ENCODE peak calls at places on chromosomes 3 and 15, in six cellular contexts. V, X, T, Z, B and Y are unnamed samples.

GRCh38 chr3:136194409-136195257 is 1.5 kb downstream of the MSL2 start:
- DNase-seq in V (no peak), X (peak), T (peak), Z (no peak), B (no peak), Y (no peak)

GRCh38 chr3:96266395-96267187 is 547.8 kb upstream of the EPHA6 start:
- DNase-seq in V (no peak), X (no peak), T (peak), Z (no peak), B (peak), Y (peak)

GRCh38 chr3:106093616-106094015 is 224.8 kb upstream of the CBLB start:
- DNase-seq in V (no peak), X (no peak), T (no peak), Z (no peak), B (no peak), Y (peak)

GRCh38 chr3:113021471-113021870 is 30.7 kb downstream of the GTPBP8 start:
- DNase-seq in V (no peak), X (no peak), T (peak), Z (no peak), B (no peak), Y (no peak)

GRCh38 chr15:65409284-65409631 is 13.5 kb downstream of the IGDCC4 start:
- DNase-seq in V (no peak), X (no peak), T (peak), Z (no peak), B (no peak), Y (peak)

GRCh38 chr3:86563358-86563970 is 427.5 kb downstream of the VGLL3 start:
- DNase-seq in V (no peak), X (no peak), T (peak), Z (no peak), B (peak), Y (peak)

GRCh38 chr3:73766599-73767378 is 142.0 kb upstream of the PDZRN3 start:
- DNase-seq in V (no peak), X (no peak), T (no peak), Z (peak), B (no peak), Y (no peak)

GRCh38 chr15:41892621-41893421 is 1.0 kb downstream of the SPTBN5 start:
- DNase-seq in V (no peak), X (no peak), T (peak), Z (no peak), B (no peak), Y (no peak)

GRCh38 chr3:113746069-113746954 is at the start of gene NAA50:
- DNase-seq in V (peak), X (peak), T (peak), Z (peak), B (peak), Y (peak)

GRCh38 chr15:60701261-60702019 is 222.5 kb upstream of the ICE2 start:
- DNase-seq in V (no peak), X (no peak), T (no peak), Z (no peak), B (no peak), Y (peak)

GRCh38 chr3:143170676-143171075 is 51.1 kb downstream of the CHST2 start:
- DNase-seq in V (no peak), X (no peak), T (peak), Z (no peak), B (no peak), Y (no peak)

GRCh38 chr15:49789436-49789835 is 168.6 kb downstream of the DTWD1 start:
- DNase-seq in V (no peak), X (no peak), T (no peak), Z (no peak), B (no peak), Y (no peak)

GRCh38 chr3:126134219-126134975 is 46.0 kb downstream of the ALDH1L1 start:
- DNase-seq in V (peak), X (peak), T (peak), Z (peak), B (peak), Y (peak)

GRCh38 chr3:69932501-69932900 is 67.0 kb upstream of the SAMMSON start:
- DNase-seq in V (no peak), X (no peak), T (no peak), Z (no peak), B (no peak), Y (no peak)

GRCh38 chr15:89802231-89802928 is 12.3 kb downstream of the ANPEP start:
- DNase-seq in V (no peak), X (no peak), T (no peak), Z (no peak), B (no peak), Y (no peak)

GRCh38 chr3:55097441-55097840 is 169.6 kb upstream of the LRTM1 start:
- DNase-seq in V (no peak), X (no peak), T (no peak), Z (no peak), B (no peak), Y (no peak)

GRCh38 chr3:104596054-104596453 is 770.7 kb upstream of the ALCAM start:
- DNase-seq in V (no peak), X (no peak), T (no peak), Z (no peak), B (no peak), Y (peak)

GRCh38 chr3:161150001-161150525 is 44.9 kb upstream of the B3GALNT1 start:
- DNase-seq in V (no peak), X (no peak), T (no peak), Z (no peak), B (no peak), Y (no peak)

GRCh38 chr3:99175276-99175801 is 273.8 kb upstream of the DCBLD2 start:
- DNase-seq in V (no peak), X (no peak), T (no peak), Z (no peak), B (no peak), Y (no peak)

GRCh38 chr15:97993310-97993738 is 32.8 kb downstream of the ARRDC4 start:
- DNase-seq in V (no peak), X (no peak), T (no peak), Z (no peak), B (no peak), Y (peak)

DNA sequence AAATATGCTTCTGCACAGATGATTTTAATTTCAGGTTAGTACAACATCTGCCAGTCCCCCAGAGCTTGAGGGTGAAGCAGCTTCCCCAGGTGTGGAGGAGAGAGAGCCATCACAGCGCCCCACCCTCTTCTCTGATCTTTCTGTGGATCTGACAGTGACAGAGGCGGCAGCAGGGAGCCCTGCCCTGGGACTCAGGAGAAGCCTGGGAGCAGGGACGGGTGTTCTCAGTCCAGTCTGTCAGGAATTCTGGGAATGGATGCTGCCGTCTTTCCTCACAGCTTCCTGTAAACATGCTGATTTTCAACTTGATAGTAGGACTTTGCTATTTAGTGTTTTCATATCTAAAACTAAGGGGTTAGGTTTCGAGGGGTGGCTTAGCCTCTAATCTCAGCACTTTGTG is 11.4 kb upstream of the RAB8B start:
- DNase-seq in V (no peak), X (no peak), T (no peak), Z (no peak), B (no peak), Y (no peak)
- H3K27ac ChIP-seq in V (no peak), X (no peak), T (no peak), Z (no peak), B (no peak), Y (no peak)

GRCh38 chr15:39283531-39283930 is 297.3 kb upstream of the THBS1 start:
- DNase-seq in V (no peak), X (no peak), T (no peak), Z (no peak), B (no peak), Y (no peak)
- H3K27ac ChIP-seq in V (no peak), X (no peak), T (peak), Z (no peak), B (no peak), Y (no peak)

DNA sequence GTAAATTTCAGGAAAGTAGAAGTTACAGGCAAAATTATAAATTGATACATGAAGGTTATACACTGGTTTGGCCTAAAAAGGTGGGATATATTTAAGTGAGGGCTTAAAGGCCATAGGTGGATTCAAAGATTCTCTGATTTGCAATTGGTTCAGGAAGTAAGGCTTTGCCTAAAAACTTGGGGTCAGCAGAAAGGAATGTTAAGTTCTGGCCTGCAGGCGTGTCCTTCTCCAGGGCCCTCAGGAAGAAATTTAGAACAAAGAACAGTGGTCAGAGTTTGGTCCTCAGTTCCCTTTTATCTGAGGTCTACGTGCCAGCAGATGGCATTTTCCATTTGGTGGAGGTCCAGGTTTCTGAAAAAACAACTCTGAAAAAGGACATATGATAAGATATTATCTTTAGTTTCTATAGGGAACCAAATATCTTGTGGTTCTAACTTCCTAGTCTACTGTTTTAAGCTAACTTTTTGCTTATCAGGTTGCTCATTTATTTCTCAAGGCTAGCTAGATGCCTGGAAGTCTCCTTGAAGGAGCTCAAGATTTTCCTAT is 40.5 kb downstream of the SCN11A start:
- DNase-seq in V (no peak), X (no peak), T (no peak), Z (no peak), B (no peak), Y (no peak)
- H3K27ac ChIP-seq in V (no peak), X (no peak), T (no peak), Z (no peak), B (no peak), Y (no peak)

GRCh38 chr15:38562278-38562677 is 2.3 kb downstream of the RASGRP1 start:
- DNase-seq in V (no peak), X (no peak), T (no peak), Z (no peak), B (no peak), Y (no peak)

GRCh38 chr15:38560456-38560926 is 4.1 kb downstream of the RASGRP1 start:
- DNase-seq in V (no peak), X (no peak), T (no peak), Z (no peak), B (no peak), Y (no peak)

GRCh38 chr15:38565287-38565670 is 665 bp upstream of the RASGRP1 start:
- DNase-seq in V (no peak), X (no peak), T (no peak), Z (no peak), B (no peak), Y (no peak)

GRCh38 chr15:38564557-38565286 is at the start of gene RASGRP1:
- DNase-seq in V (no peak), X (peak), T (peak), Z (peak), B (peak), Y (peak)

GRCh38 chr15:38563723-38564519 is 693 bp downstream of the RASGRP1 start:
- DNase-seq in V (peak), X (peak), T (peak), Z (no peak), B (peak), Y (peak)
- H3K27ac ChIP-seq in V (no peak), X (peak), T (no peak), Z (no peak), B (no peak), Y (no peak)

GRCh38 chr15:44670087-44670945 is 6.9 kb upstream of the SPG11 start:
- DNase-seq in V (no peak), X (no peak), T (no peak), Z (no peak), B (no peak), Y (no peak)
- H3K27ac ChIP-seq in V (no peak), X (peak), T (no peak), Z (no peak), B (no peak), Y (no peak)